ENCODE peak calls at places on chromosomes 3 and 15, in five cellular contexts. H is HepG2, V is K562, M is SK-N-SH, D is H1. K is an unnamed sample.

GRCh38 chr3:17077614-17078013 is 192.9 kb downstream of the PLCL2 start:
- DNase-seq in M (no peak), H (no peak), D (no peak), V (no peak), K (no peak)

GRCh38 chr15:73341886-73342600 is 26.7 kb downstream of the HCN4 start:
- DNase-seq in V (no peak), D (no peak), H (no peak), M (peak), K (no peak)

GRCh38 chr3:134449951-134450350 is 35.8 kb downstream of the ANAPC13 start:
- DNase-seq in H (no peak), M (no peak), V (no peak), D (no peak), K (no peak)

GRCh38 chr15:31325976-31326728 is 483 bp upstream of the KLF13 start:
- DNase-seq in M (peak), D (peak), V (peak), H (peak), K (peak)

GRCh38 chr3:122268257-122269024 is 56.6 kb upstream of the CSTA start:
- DNase-seq in H (no peak), D (no peak), M (no peak), V (no peak), K (no peak)

GRCh38 chr3:49028298-49028672 is 913 bp downstream of the IMPDH2 start:
- DNase-seq in M (peak), D (no peak), H (no peak), V (no peak), K (no peak)

GRCh38 chr3:135226057-135226456 is 431.0 kb downstream of the EPHB1 start:
- DNase-seq in M (no peak), H (no peak), V (no peak), D (no peak), K (peak)

GRCh38 chr3:183318846-183319770 is 66.1 kb downstream of the B3GNT5 start:
- DNase-seq in M (no peak), H (no peak), D (no peak), V (no peak), K (no peak)

GRCh38 chr15:34334676-34335075 is 2.9 kb downstream of the SLC12A6 start:
- DNase-seq in H (no peak), M (no peak), V (no peak), D (no peak), K (no peak)

GRCh38 chr15:37877851-37878577 is 56.4 kb upstream of the TMCO5A start:
- DNase-seq in H (no peak), D (no peak), M (no peak), V (no peak), K (no peak)

GRCh38 chr3:193515884-193516438 is 38.7 kb downstream of the ATP13A4 start:
- DNase-seq in V (no peak), H (no peak), D (no peak), M (no peak), K (no peak)

GRCh38 chr3:193509103-193509965 is 45.4 kb downstream of the ATP13A4 start:
- DNase-seq in D (no peak), V (no peak), M (no peak), H (no peak), K (no peak)

GRCh38 chr3:193508108-193508507 is 46.6 kb downstream of the ATP13A4 start:
- DNase-seq in M (no peak), V (no peak), D (no peak), H (no peak), K (no peak)

GRCh38 chr3:193507566-193507965 is 47.1 kb downstream of the ATP13A4 start:
- DNase-seq in D (no peak), V (no peak), H (no peak), M (no peak), K (no peak)

DNA sequence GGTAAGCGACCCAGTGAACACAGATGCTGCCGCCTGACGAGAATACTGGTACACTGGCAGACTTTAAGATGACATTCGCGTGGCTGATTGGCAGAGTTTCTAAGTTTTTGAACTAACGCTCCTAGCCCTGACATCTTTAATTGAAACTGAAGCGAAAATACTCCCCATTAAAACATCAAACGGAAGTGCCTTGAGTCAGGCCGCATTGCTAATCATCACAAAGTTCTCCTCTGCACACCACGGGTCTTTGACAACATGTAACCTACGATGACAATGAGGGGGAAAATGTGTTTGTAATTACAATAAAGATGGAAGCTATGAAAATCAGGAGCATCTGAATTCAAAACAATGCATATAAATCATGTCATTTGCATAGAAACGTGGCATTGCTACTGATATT is 44.5 kb downstream of the ATP13A4 start:
- DNase-seq in H (no peak), M (no peak), D (no peak), V (no peak), K (no peak)
- TF ChIP-seq EP300 in H (no peak), M (no peak), D (no peak), V (no peak), K (no peak)

GRCh38 chr3:112233083-112233482 is 60.9 kb downstream of the SLC9C1 start:
- DNase-seq in V (no peak), D (no peak), H (no peak), M (no peak), K (no peak)

GRCh38 chr3:112230033-112230432 is 64.0 kb downstream of the SLC9C1 start:
- DNase-seq in D (no peak), V (no peak), M (no peak), H (no peak), K (no peak)

GRCh38 chr3:112231727-112232126 is 62.3 kb downstream of the SLC9C1 start:
- DNase-seq in H (no peak), D (no peak), M (no peak), V (no peak), K (no peak)

DNA sequence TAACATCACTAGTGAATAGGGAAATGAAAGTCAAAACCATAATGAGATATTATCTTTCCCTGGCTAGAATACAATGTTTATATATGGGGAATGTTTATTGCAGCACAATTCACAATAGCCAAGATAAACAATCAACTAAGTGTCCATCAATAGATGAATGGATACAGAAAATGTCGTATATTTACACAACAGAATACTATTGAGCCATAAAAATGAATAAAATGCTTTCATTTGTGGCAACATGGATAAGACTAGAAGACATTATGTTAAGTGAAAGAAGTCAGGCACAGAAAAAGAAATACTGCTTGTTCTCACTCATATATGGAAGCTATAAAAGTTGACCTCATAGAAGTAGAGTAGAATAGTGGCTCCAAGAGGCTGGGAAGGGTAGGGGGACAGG is 65.2 kb downstream of the SLC9C1 start:
- DNase-seq in M (no peak), D (no peak), V (no peak), H (no peak), K (no peak)
- H3K9ac ChIP-seq in M (no peak), D (no peak), V (no peak), H (no peak), K (no peak)

DNA sequence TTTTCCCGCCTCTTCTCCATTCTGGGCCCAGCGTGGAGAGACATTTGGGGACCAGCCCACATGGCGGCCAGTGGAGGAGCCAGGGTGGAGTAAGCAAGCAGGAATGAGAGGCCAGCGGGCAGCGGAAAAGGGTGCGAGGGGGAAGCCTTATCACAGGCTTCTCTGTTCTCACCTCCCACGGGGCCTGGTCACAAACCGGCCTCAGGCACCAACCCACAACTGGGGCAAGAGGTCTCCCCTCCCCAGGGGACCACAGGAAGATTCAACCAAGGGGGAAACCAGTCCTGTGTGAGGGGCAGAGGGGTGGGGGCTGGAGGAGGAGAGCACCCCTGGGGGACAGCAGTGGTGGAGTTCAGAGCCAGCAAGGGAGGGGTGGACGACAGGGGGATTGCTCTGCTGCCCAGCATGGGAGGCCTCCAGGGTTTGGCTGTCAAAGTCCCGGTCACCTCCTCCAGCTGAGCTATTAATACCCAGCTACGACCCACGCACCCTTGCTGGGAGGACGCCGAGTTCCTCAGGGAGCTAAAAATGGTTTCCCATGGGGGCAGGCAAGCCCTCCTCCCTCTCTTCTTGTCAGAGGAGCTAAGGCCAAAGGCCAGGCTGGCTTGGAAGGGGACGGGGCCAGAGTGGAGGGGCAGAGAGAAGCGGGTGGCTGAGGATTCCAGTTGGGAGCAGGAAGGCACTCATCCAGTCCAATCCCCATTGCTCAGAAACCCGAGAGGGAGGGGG is 23.8 kb upstream of the RPL29 start:
- DNase-seq in D (no peak), M (no peak), H (no peak), V (no peak), K (no peak)
- TF ChIP-seq EP300 in D (no peak), M (no peak), H (no peak), V (no peak), K (no peak)

GRCh38 chr15:68207176-68207935 is 2.2 kb upstream of the CALML4 start:
- DNase-seq in H (no peak), D (no peak), M (no peak), V (no peak), K (no peak)

GRCh38 chr15:68204776-68205557 is at the start of gene CALML4:
- DNase-seq in V (peak), M (no peak), D (no peak), H (peak), K (no peak)

GRCh38 chr15:68205558-68205944 is 419 bp upstream of the CALML4 start:
- DNase-seq in V (no peak), H (no peak), M (no peak), D (no peak), K (no peak)

GRCh38 chr15:68206711-68207151 is 1.6 kb upstream of the CALML4 start:
- DNase-seq in V (no peak), M (no peak), D (no peak), H (no peak), K (no peak)

GRCh38 chr15:68205949-68206539 is 912 bp upstream of the CALML4 start:
- DNase-seq in H (no peak), M (no peak), V (peak), D (peak), K (no peak)
- H3K9ac ChIP-seq in H (no peak), M (no peak), V (peak), D (no peak), K (no peak)

GRCh38 chr15:58438956-58439355 is 7.2 kb downstream of the LIPC start:
- DNase-seq in M (peak), D (no peak), H (peak), V (peak), K (no peak)

GRCh38 chr15:58440181-58440910 is 8.6 kb downstream of the LIPC start:
- DNase-seq in D (no peak), V (no peak), H (peak), M (no peak), K (no peak)

GRCh38 chr15:58442122-58442521 is 10.3 kb downstream of the LIPC start:
- DNase-seq in M (no peak), D (no peak), H (no peak), V (no peak), K (no peak)

GRCh38 chr15:58441376-58442070 is 9.7 kb downstream of the LIPC start:
- DNase-seq in D (no peak), H (no peak), M (no peak), V (no peak), K (no peak)

DNA sequence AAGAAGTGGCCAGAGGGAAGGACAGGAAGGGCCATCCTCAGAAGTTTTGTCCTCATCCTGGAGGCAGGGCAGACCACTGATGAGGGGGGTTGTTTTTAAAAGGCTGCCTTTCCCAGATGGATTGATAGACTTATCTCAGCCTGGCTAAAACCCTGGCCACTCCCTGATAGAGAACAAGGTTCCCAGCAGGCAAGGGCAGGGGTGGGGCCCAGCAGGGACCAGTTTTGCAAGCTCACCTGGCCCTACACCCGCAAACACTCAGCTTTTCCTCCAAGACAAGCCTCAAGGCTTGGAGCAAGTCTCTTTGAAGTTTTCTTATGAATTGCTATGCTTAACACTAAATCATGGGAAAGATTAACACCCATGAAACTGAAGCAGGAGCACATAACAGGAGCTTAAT is 9.1 kb downstream of the LIPC start:
- DNase-seq in H (no peak), D (no peak), M (no peak), V (peak), K (no peak)
- TF ChIP-seq EP300 in H (no peak), D (no peak), M (no peak), V (no peak), K (no peak)

DNA sequence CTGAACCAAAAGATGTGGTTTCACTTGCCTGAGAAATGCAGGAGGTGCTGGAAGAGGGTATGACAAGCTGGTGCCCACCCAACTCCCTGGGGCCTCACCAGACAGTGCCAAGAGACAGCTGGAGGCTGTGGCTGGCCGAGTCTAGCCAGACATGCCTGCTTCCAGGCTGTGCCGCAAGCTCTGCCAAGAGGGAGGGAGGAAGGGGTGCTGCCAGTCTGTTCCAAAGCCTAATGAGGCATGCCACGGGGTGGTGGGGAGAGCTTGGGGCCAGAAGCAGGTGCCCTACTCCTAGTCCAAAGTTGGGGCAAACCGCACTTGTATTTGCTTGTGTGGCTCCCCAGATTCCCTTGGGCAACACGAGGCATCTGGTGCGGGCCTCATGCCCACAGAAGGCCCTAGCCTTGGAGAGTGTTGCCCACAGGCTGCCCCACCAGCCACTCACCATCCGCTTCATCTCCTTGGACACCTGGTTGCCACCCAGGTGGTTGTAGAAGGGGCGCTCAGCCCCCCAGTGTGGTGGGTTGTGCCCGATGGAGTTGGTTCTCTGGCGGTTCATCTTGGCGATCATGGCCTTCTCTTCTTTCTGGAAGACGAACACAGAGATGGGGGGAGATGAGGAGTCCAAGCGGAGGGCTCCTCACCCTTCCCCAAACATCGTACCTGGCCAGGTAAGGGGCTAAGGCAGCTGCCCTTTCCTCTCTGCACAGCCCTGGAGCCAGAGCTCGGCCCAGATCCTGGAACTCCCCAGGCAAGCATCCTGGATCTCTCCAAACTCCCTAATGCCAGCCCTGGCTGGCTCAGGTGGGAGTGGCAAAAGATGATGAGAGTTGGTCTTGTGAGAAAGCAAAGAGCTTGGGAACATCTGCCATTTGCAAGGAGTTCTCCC is 123.4 kb downstream of the SEC22A start:
- DNase-seq in V (no peak), D (no peak), H (no peak), M (no peak), K (no peak)
- H3K9ac ChIP-seq in V (no peak), D (no peak), H (no peak), M (no peak), K (no peak)

DNA sequence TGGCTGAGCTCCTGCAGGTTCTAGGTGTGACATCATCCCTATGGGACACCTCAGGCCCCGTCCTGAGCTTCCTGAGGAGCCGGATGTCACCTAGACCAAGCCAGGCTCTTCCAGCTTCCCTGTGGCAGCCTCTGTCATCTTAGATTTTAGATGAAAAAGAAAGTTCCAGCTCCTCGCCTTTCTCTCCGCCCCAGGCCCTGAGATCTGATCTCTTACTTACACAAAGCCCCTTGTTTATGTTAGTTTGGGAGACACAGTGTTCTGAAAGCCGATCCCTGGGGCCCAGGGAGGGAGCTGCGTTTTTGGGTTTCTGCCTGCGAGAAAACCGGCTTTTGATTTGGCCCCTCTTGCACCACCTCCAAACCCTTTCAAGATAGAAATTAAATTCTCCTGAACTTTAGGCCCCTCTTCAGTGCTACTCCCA is 40.2 kb upstream of the FAM107A start:
- DNase-seq in H (no peak), M (no peak), V (no peak), D (no peak), K (no peak)
- TF ChIP-seq EP300 in H (no peak), M (no peak), V (no peak), D (no peak), K (no peak)